ENCODE peak calls at places on chromosomes 11 and 22, in seven cellular contexts. G is PC-3, V is prostate gland, B is cardiac fibroblast, U is stomach, N is skeletal muscle cell, E is Karpas-422. P is an unnamed sample.

GRCh38 chr22:34038801-34039200 is 118.5 kb upstream of the LARGE1 start:
- DNase-seq in E (no peak), G (no peak), N (no peak), V (peak; percentile 4), U (no peak), B (no peak), P (no peak)

GRCh38 chr11:12110714-12111481 is 508 bp downstream of the MICAL2 start:
- DNase-seq in V (no peak), N (no peak), G (peak; percentile 34), E (no peak), B (peak; percentile 36), U (no peak), P (no peak)

GRCh38 chr11:72752088-72752914 is at the start of gene ARAP1:
- DNase-seq in N (no peak), U (peak; percentile 69), V (peak; percentile 65), B (peak; percentile 63), G (peak; percentile 92), E (peak; percentile 89), P (no peak)

GRCh38 chr22:38177926-38178604 is 3.6 kb downstream of the PLA2G6 start:
- DNase-seq in V (peak; percentile 86), E (no peak), B (peak; percentile 94), N (peak; percentile 59), G (peak; percentile 87), U (peak; percentile 45), P (peak; percentile 84)

GRCh38 chr11:68838572-68838964 is 3.1 kb downstream of the CPT1A start:
- DNase-seq in N (no peak), E (no peak), U (no peak), B (peak; percentile 27), G (no peak), V (no peak), P (no peak)

GRCh38 chr22:36194971-36195370 is 6.6 kb downstream of the APOL4 start:
- DNase-seq in U (peak; percentile 57), G (peak; percentile 65), E (peak; percentile 72), V (peak; percentile 49), B (peak; percentile 85), N (no peak), P (no peak)

GRCh38 chr22:20887375-20887774 is 28.6 kb downstream of the SNAP29 start:
- DNase-seq in V (no peak), B (no peak), U (no peak), E (no peak), N (no peak), G (peak; percentile 58), P (no peak)

GRCh38 chr11:32830413-32830738 is 649 bp downstream of the PRRG4 start:
- DNase-seq in B (peak; percentile 22), G (peak; percentile 69), V (peak; percentile 70), E (no peak), N (no peak), U (peak; percentile 65), P (no peak)

GRCh38 chr11:22974251-22974650 is 114.0 kb upstream of the CCDC179 start:
- DNase-seq in V (no peak), U (no peak), G (no peak), E (no peak), B (no peak), N (no peak), P (no peak)

GRCh38 chr11:101429708-101430107 is 154.1 kb downstream of the TRPC6 start:
- DNase-seq in N (no peak), E (no peak), V (no peak), G (no peak), U (no peak), B (no peak), P (no peak)

GRCh38 chr22:20779813-20780148 is 5.9 kb downstream of the SERPIND1 start:
- DNase-seq in G (peak; percentile 83), B (peak; percentile 78), N (no peak), V (no peak), E (no peak), U (no peak), P (peak; percentile 25)

GRCh38 chr11:45075952-45076351 is 70.5 kb upstream of the PRDM11 start:
- DNase-seq in N (no peak), V (no peak), B (no peak), G (no peak), U (no peak), E (no peak), P (no peak)

GRCh38 chr22:26975381-26975780 is 318.0 kb downstream of the MIAT start:
- DNase-seq in E (no peak), U (no peak), B (no peak), N (no peak), G (no peak), V (no peak), P (no peak)

GRCh38 chr11:9069256-9069655 is 22.1 kb downstream of the SCUBE2 start:
- DNase-seq in E (no peak), N (no peak), U (no peak), G (no peak), V (no peak), B (no peak), P (no peak)

GRCh38 chr11:128341767-128342318 is 245.5 kb downstream of the ETS1 start:
- DNase-seq in V (no peak), N (no peak), U (no peak), B (no peak), G (no peak), E (no peak), P (no peak)

GRCh38 chr11:69969890-69970784 is 108.0 kb upstream of the ANO1 start:
- DNase-seq in U (no peak), V (no peak), N (no peak), E (no peak), B (no peak), G (no peak), P (no peak)

GRCh38 chr22:33166206-33166605 is 108.0 kb upstream of the SYN3 start:
- DNase-seq in B (no peak), E (no peak), G (no peak), U (no peak), V (no peak), N (no peak), P (no peak)

GRCh38 chr11:100632970-100633452 is 54.1 kb upstream of the ARHGAP42 start:
- DNase-seq in V (peak; percentile 74), B (peak; percentile 59), G (peak; percentile 10), U (peak; percentile 88), N (no peak), E (no peak), P (peak; percentile 76)

GRCh38 chr11:96263361-96263763 is 79.6 kb downstream of the MAML2 start:
- DNase-seq in U (no peak), V (no peak), N (peak; percentile 65), B (peak; percentile 89), E (no peak), G (peak; percentile 89), P (no peak)

DNA sequence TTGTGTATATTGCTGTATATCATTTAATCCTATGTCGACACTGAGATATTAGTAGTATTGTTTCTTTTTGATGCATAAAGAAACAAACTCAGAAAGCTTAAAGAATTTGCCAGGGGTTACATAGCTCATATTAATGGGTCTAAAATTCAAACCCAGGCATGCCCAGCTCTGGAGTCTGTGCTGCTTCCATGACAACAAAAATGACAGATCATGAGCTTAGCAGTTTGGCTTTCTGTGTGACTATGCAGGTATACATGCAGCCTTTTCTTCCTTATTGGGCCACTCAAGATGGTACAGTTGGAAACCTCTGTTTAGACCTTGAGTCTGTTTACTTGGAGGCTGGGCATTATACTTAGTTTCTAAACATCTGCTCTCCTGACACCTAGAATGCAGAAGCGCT is 220.5 kb upstream of the TENM4 start:
- DNase-seq in N (no peak), E (no peak), V (no peak), B (no peak), G (no peak), U (no peak), P (no peak)
- H3K4me3 ChIP-seq in N (no peak overlapping the region), E (no peak overlapping the region), V (no peak overlapping the region), B (no peak overlapping the region), G (no peak overlapping the region), U (no peak overlapping the region), P (no peak overlapping the region)

GRCh38 chr11:46381046-46381835 is at the start of gene MDK:
- DNase-seq in N (no peak), G (no peak), E (peak; percentile 67), U (peak; percentile 48), V (no peak), B (no peak), P (no peak)
- H3K4me3 ChIP-seq in N (peak within 1 kb of the TSS; percentile 64), G (peak within 1 kb of the TSS; percentile 81), E (peak within 1 kb of the TSS; percentile 69), U (peak within 1 kb of the TSS; percentile 62), V (peak within 1 kb of the TSS; percentile 58), B (peak within 1 kb of the TSS; percentile 57), P (peak within 1 kb of the TSS; percentile 65)

GRCh38 chr11:64606796-64607380 is 15.9 kb downstream of the SLC22A12 start:
- DNase-seq in E (no peak), B (no peak), U (no peak), G (no peak), N (no peak), V (no peak), P (no peak)

GRCh38 chr11:64608260-64608538 is 17.2 kb downstream of the SLC22A12 start:
- DNase-seq in B (no peak), U (no peak), V (no peak), N (no peak), E (no peak), G (no peak), P (no peak)

GRCh38 chr11:64605656-64606585 is 14.9 kb downstream of the SLC22A12 start:
- DNase-seq in E (no peak), B (no peak), U (no peak), V (no peak), N (no peak), G (no peak), P (no peak)

GRCh38 chr11:64608636-64609035 is 17.6 kb downstream of the SLC22A12 start:
- DNase-seq in V (no peak), B (no peak), N (no peak), U (no peak), E (no peak), G (no peak), P (no peak)

DNA sequence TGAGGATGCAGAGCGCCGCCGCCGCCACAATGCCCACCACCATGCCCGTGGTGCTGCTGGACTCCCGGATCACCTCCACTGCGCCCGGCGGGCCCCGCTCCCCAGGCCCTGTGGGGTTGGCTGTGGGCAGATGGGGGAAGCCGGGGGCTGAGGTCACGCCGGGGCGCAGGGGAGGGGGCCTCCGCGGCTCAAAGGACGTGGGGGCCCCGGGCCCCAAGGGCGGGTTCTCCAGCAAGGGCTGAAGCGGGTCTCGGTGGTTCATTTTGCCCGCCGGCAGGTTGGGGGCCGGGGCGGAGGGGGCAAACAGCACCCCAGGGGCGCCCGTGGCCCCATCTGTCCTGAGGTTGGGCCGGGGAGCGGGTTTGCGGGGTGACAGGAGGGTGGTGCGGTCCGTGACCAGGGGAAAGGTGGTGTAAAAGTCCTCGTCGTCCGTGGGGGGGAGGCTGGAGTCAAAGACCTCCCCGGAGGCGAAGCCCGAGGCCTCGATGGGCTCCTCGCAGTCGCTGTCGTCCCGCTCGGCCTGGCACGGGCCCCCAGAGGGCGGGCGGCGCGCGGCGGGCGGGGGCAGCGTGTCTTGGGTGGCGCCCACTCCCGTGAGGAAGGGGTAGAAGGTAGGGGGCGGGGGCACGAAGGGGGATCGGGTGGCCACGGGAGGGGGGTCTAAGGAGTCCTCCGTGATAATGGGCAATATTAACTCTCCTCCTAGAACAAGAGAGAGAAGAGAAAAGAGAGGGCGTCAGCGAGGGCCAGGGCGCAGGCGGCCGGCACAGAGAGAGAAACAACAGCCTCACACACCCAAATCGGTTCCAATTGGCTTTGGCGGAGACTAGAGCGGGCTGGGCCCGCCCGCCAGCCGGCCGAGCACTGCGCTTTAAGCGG is 16.6 kb downstream of the SLC22A12 start:
- DNase-seq in G (peak; percentile 33), V (no peak), N (no peak), E (no peak), U (no peak), B (peak; percentile 3), P (no peak)
- H3K4me3 ChIP-seq in G (peak overlapping the region; percentile 19), V (peak overlapping the region; percentile 14), N (no peak overlapping the region), E (no peak overlapping the region), U (peak overlapping the region; percentile 31), B (no peak overlapping the region), P (no peak overlapping the region)

DNA sequence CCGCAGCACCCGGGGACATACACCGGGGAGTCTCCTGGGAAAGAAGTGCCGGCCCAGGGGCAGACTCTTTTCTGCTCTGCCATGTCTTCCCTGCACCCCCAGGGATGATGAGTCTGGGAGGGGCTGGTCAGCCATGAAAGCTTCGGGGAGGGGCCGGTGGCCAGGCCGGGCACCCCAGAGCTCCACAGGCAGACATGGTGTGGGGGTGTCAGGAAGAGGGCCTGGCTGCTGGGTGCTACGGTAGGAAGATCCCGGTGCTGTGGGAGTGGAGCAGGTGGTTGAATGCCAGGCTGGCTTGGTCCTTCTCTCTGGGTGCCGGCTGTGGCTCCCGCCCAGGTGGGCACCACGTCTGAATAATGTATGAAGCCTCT is 17.4 kb downstream of the LSP1 start:
- DNase-seq in U (no peak), B (no peak), N (no peak), E (no peak), G (no peak), V (no peak), P (no peak)
- H3K4me3 ChIP-seq in U (peak overlapping the region; percentile 37), B (no peak overlapping the region), N (no peak overlapping the region), E (no peak overlapping the region), G (no peak overlapping the region), V (no peak overlapping the region), P (no peak overlapping the region)

P was measured in retinal pigment epithelial cell.